ENCODE peak calls at places on chromosome 4, in nine cellular contexts. K, I, Z, T, F, B, L, J and Y are unnamed samples.
A peak's percentile ranks its signal among the peaks of the same experiment; 100 is the strongest.

GRCh38 chr4:150573534-150573933 is 8.4 kb upstream of the MAB21L2 start:
- DNase-seq in K (peak; percentile 33), I (no peak), Z (no peak), T (no peak), F (no peak), B (peak; percentile 68), L (no peak), J (no peak), Y (no peak)

GRCh38 chr4:68447201-68447600 is at the start of gene TMPRSS11E:
- DNase-seq in K (no peak), I (no peak), Z (no peak), T (no peak), F (no peak), B (no peak), L (no peak), J (no peak), Y (no peak)

GRCh38 chr4:159103406-159104131 is 690 bp downstream of the RAPGEF2 start:
- DNase-seq in K (no peak), I (peak; percentile 54), Z (peak; percentile 49), T (peak; percentile 56), F (no peak), B (peak; percentile 47), L (peak; percentile 55), J (peak; percentile 60), Y (no peak)

GRCh38 chr4:169115897-169116254 is 105.8 kb upstream of the CBR4 start:
- DNase-seq in K (peak; percentile 95), I (no peak), Z (peak; percentile 27), T (peak; percentile 84), F (no peak), B (peak; percentile 100), L (no peak), J (no peak), Y (peak; percentile 94)

GRCh38 chr4:30920043-30920442 is 199.9 kb downstream of the PCDH7 start:
- DNase-seq in K (no peak), I (no peak), Z (peak; percentile 60), T (no peak), F (no peak), B (no peak), L (no peak), J (no peak), Y (no peak)

GRCh38 chr4:119580293-119580692 is 48.3 kb downstream of the PDE5A start:
- DNase-seq in K (no peak), I (no peak), Z (no peak), T (no peak), F (no peak), B (no peak), L (no peak), J (no peak), Y (no peak)

GRCh38 chr4:82797591-82798081 is 960 bp downstream of the SCD5 start:
- DNase-seq in K (no peak), I (peak; percentile 16), Z (peak; percentile 46), T (no peak), F (no peak), B (peak; percentile 61), L (no peak), J (peak; percentile 36), Y (no peak)

GRCh38 chr4:76306882-76307669 is 543 bp downstream of the STBD1 start:
- DNase-seq in K (peak; percentile 8), I (no peak), Z (peak; percentile 87), T (peak; percentile 72), F (no peak), B (peak; percentile 55), L (peak; percentile 66), J (peak; percentile 46), Y (no peak)

GRCh38 chr4:13547563-13548041 is 3.3 kb upstream of the NKX3-2 start:
- DNase-seq in K (no peak), I (peak; percentile 46), Z (peak; percentile 75), T (no peak), F (no peak), B (no peak), L (peak; percentile 56), J (no peak), Y (no peak)

GRCh38 chr4:66750273-66750672 is 795.0 kb downstream of the CENPC start:
- DNase-seq in K (no peak), I (no peak), Z (peak; percentile 8), T (no peak), F (no peak), B (peak; percentile 46), L (no peak), J (no peak), Y (no peak)

GRCh38 chr4:105210901-105211300 is 64.2 kb downstream of the TET2 start:
- DNase-seq in K (no peak), I (no peak), Z (no peak), T (no peak), F (no peak), B (no peak), L (no peak), J (no peak), Y (no peak)

GRCh38 chr4:113541933-113542332 is 219.6 kb downstream of the CAMK2D start:
- DNase-seq in K (no peak), I (no peak), Z (no peak), T (no peak), F (no peak), B (peak; percentile 16), L (no peak), J (no peak), Y (no peak)

GRCh38 chr4:28254003-28254402 is 1393.4 kb downstream of the STIM2 start:
- DNase-seq in K (no peak), I (no peak), Z (peak; percentile 6), T (no peak), F (no peak), B (no peak), L (no peak), J (no peak), Y (no peak)
- TF ChIP-seq CTCF in K (no peak), I (no peak), Z (peak; percentile 36), T (no peak), F (no peak), B (no peak), L (no peak), J (no peak), Y (no peak)

GRCh38 chr4:39441593-39441992 is 17.1 kb downstream of the RPL9 start:
- DNase-seq in K (no peak), I (no peak), Z (no peak), T (no peak), F (no peak), B (no peak), L (no peak), J (no peak), Y (no peak)

GRCh38 chr4:39446842-39447573 is 11.7 kb downstream of the RPL9 start:
- DNase-seq in K (no peak), I (peak; percentile 91), Z (peak; percentile 91), T (peak; percentile 77), F (no peak), B (peak; percentile 59), L (no peak), J (no peak), Y (no peak)

GRCh38 chr4:39450618-39451017 is 8.1 kb downstream of the RPL9 start:
- DNase-seq in K (no peak), I (no peak), Z (no peak), T (no peak), F (no peak), B (no peak), L (no peak), J (no peak), Y (no peak)

GRCh38 chr4:39442910-39443480 is 15.7 kb downstream of the RPL9 start:
- DNase-seq in K (no peak), I (no peak), Z (no peak), T (no peak), F (no peak), B (no peak), L (no peak), J (no peak), Y (no peak)

DNA sequence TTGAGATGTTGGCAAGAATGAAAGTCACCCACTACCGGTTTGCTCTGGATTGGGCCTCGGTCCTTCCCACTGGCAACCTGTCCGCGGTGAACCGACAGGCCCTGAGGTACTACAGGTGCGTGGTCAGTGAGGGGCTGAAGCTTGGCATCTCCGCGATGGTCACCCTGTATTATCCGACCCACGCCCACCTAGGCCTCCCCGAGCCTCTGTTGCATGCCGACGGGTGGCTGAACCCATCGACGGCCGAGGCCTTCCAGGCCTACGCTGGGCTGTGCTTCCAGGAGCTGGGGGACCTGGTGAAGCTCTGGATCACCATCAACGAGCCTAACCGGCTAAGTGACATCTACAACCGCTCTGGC is 12.3 kb downstream of the RPL9 start:
- DNase-seq in K (no peak), I (no peak), Z (no peak), T (no peak), F (no peak), B (no peak), L (no peak), J (no peak), Y (no peak)
- H3K4me3 ChIP-seq in K (no peak overlapping the region), I (no peak overlapping the region), Z (peak overlapping the region; percentile 75), T (peak overlapping the region; percentile 40), F (peak overlapping the region; percentile 58), B (no peak overlapping the region), L (no peak overlapping the region), J (no peak overlapping the region), Y (no peak overlapping the region)

GRCh38 chr4:5458676-5459075 is 249.7 kb downstream of the EVC2 start:
- DNase-seq in K (no peak), I (no peak), Z (no peak), T (no peak), F (no peak), B (no peak), L (no peak), J (no peak), Y (no peak)

GRCh38 chr4:5461477-5461876 is 246.9 kb downstream of the EVC2 start:
- DNase-seq in K (no peak), I (no peak), Z (no peak), T (no peak), F (no peak), B (no peak), L (no peak), J (no peak), Y (no peak)

GRCh38 chr4:5459236-5459635 is 249.1 kb downstream of the EVC2 start:
- DNase-seq in K (no peak), I (no peak), Z (no peak), T (no peak), F (no peak), B (no peak), L (no peak), J (no peak), Y (no peak)

GRCh38 chr4:5462254-5462835 is 246.0 kb downstream of the EVC2 start:
- DNase-seq in K (no peak), I (no peak), Z (no peak), T (no peak), F (no peak), B (no peak), L (no peak), J (no peak), Y (no peak)

GRCh38 chr4:5460106-5460801 is 248.1 kb downstream of the EVC2 start:
- DNase-seq in K (no peak), I (peak; percentile 28), Z (peak; percentile 71), T (no peak), F (no peak), B (peak; percentile 25), L (peak; percentile 23), J (peak; percentile 48), Y (no peak)
- TF ChIP-seq CTCF in K (peak; percentile 78), I (peak; percentile 36), Z (peak; percentile 86), T (no peak), F (peak; percentile 42), B (peak; percentile 33), L (peak; percentile 62), J (peak; percentile 62), Y (peak; percentile 80)

DNA sequence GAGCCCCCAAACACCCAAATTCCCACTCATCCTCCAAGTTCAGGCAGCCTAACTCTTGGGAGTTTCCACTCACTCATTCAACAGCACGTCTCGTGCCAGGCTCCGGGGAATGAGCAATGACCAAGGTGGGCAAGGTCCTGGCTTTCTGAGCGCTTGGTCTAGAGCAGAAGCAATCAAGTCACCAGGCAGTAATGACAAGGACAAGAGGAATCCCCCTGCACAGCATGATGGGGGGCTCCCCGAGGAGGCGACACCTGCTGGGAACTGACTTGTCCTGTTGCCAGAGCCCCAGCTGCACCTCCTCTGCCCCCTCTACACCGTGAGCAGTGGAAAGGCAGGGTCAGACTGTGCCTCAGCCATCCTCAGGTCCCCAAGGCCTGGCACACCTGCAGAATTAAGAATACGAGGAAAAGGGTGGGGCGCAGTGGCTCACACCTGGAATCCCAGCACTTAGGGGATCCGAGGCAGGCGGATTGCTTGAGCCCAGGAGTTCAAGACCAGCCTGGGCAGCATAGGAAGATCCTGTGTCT is 25.7 kb upstream of the MRFAP1 start:
- DNase-seq in K (no peak), I (no peak), Z (no peak), T (no peak), F (no peak), B (no peak), L (no peak), J (no peak), Y (no peak)
- H3K4me3 ChIP-seq in K (no peak overlapping the region), I (no peak overlapping the region), Z (no peak overlapping the region), T (no peak overlapping the region), F (no peak overlapping the region), B (no peak overlapping the region), L (no peak overlapping the region), J (no peak overlapping the region), Y (no peak overlapping the region)